ENCODE peak calls at places on chromosomes 5 and 9, in seven cellular contexts. J is colonic mucosa; I is endothelial cell of umbilical vein; A is pancreas; B is CD8-positive, alpha-beta T cell; N is A549; W is HCT116. O is an unnamed sample.

GRCh38 chr5:133977858-133978257 is 9.4 kb upstream of the C5orf15 start:
- DNase-seq in J (no peak), I (no peak), A (no peak), B (no peak), N (no peak), W (no peak), O (no peak)

GRCh38 chr5:96209829-96210228 is 223.2 kb downstream of the PCSK1 start:
- DNase-seq in J (no peak), I (peak; percentile 22), A (no peak), B (no peak), N (peak; percentile 40), W (no peak), O (no peak)

GRCh38 chr5:106873558-106873957 is 797.2 kb downstream of the EFNA5 start:
- DNase-seq in J (peak; percentile 79), I (peak; percentile 29), A (no peak), B (no peak), N (no peak), W (no peak), O (peak; percentile 52)

GRCh38 chr5:87393331-87393730 is 19.4 kb downstream of the CCNH start:
- DNase-seq in J (no peak), I (peak; percentile 79), A (no peak), B (no peak), N (peak; percentile 22), W (no peak), O (no peak)

GRCh38 chr9:37818849-37819248 is 18.3 kb downstream of the DCAF10 start:
- DNase-seq in J (no peak), I (no peak), A (no peak), B (no peak), N (no peak), W (no peak), O (no peak)

GRCh38 chr5:61675015-61675692 is 343.1 kb downstream of the ZSWIM6 start:
- DNase-seq in J (peak; percentile 50), I (no peak), A (no peak), B (no peak), N (peak; percentile 9), W (peak; percentile 12), O (peak; percentile 56)

GRCh38 chr5:118033686-118034338 is 954.5 kb downstream of the DTWD2 start:
- DNase-seq in J (no peak), I (no peak), A (peak; percentile 20), B (no peak), N (no peak), W (no peak), O (peak; percentile 25)

GRCh38 chr5:139670369-139671095 is 22.4 kb downstream of the CXXC5 start:
- DNase-seq in J (no peak), I (peak; percentile 33), A (peak; percentile 43), B (no peak), N (no peak), W (no peak), O (peak; percentile 80)

GRCh38 chr5:83270311-83270710 is 193.0 kb downstream of the XRCC4 start:
- DNase-seq in J (no peak), I (no peak), A (no peak), B (no peak), N (no peak), W (no peak), O (no peak)

GRCh38 chr9:88303785-88304495 is 84.3 kb upstream of the SPIN1 start:
- DNase-seq in J (no peak), I (no peak), A (no peak), B (no peak), N (no peak), W (no peak), O (no peak)

GRCh38 chr9:35771079-35771441 is 17.0 kb upstream of the MSMP start:
- DNase-seq in J (peak; percentile 52), I (peak; percentile 38), A (no peak), B (no peak), N (no peak), W (no peak), O (no peak)

GRCh38 chr9:137217276-137218211 is 4.5 kb downstream of the RNF208 start:
- DNase-seq in J (peak; percentile 94), I (no peak), A (peak; percentile 92), B (no peak), N (no peak), W (peak; percentile 53), O (peak; percentile 92)

GRCh38 chr5:170154744-170155143 is 49.0 kb downstream of the FOXI1 start:
- DNase-seq in J (no peak), I (no peak), A (no peak), B (no peak), N (no peak), W (no peak), O (no peak)

GRCh38 chr5:126676195-126676624 is 75.5 kb downstream of the PHAX start:
- DNase-seq in J (peak; percentile 80), I (peak; percentile 56), A (peak; percentile 23), B (peak; percentile 64), N (peak; percentile 62), W (peak; percentile 60), O (no peak)

GRCh38 chr5:124789104-124789605 is 42.7 kb upstream of the ZNF608 start:
- DNase-seq in J (no peak), I (no peak), A (no peak), B (no peak), N (peak; percentile 49), W (no peak), O (no peak)

GRCh38 chr9:76177924-76178323 is 216.3 kb downstream of the RFK start:
- DNase-seq in J (no peak), I (no peak), A (no peak), B (no peak), N (no peak), W (no peak), O (no peak)

GRCh38 chr5:41770799-41771198 is 99.4 kb downstream of the OXCT1 start:
- DNase-seq in J (no peak), I (no peak), A (no peak), B (no peak), N (no peak), W (no peak), O (no peak)

GRCh38 chr5:4387295-4387694 is 752.8 kb upstream of the ADAMTS16 start:
- DNase-seq in J (no peak), I (no peak), A (no peak), B (no peak), N (no peak), W (no peak), O (no peak)

GRCh38 chr9:109467936-109468335 is 30.2 kb downstream of the PTPN3 start:
- DNase-seq in J (no peak), I (peak; percentile 65), A (no peak), B (no peak), N (no peak), W (no peak), O (no peak)

GRCh38 chr5:36656556-36656955 is 50.1 kb downstream of the SLC1A3 start:
- DNase-seq in J (no peak), I (no peak), A (no peak), B (no peak), N (no peak), W (no peak), O (no peak)

GRCh38 chr5:76383126-76383825 is 19.8 kb upstream of the IQGAP2 start:
- DNase-seq in J (no peak), I (no peak), A (no peak), B (no peak), N (no peak), W (no peak), O (no peak)

DNA sequence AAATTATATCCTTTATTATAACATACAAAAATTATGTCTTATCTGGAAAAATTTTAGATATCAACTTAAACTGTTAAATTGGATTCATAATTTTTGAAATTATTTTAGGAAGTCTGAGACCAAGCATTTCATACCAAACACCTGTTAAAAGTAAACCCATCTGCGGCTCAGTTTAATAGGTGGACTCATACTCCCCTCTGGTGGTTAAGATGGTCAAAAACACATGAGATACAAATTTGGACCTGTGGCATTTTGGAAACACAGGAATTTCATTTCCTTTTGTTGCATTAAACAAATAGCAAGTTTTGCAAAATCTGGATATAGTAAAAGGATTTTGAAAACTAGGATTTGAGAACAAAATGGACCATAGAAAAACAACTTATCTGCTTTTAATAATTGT is 53.7 kb downstream of the RGMB start:
- DNase-seq in J (no peak), I (peak; percentile 49), A (no peak), B (no peak), N (peak; percentile 43), W (peak; percentile 45), O (peak; percentile 42)
- TF ChIP-seq CTCF in J (peak; percentile 38), I (peak; percentile 31), A (no peak), B (peak; percentile 41), N (peak; percentile 69), W (peak; percentile 58), O (no peak)

DNA sequence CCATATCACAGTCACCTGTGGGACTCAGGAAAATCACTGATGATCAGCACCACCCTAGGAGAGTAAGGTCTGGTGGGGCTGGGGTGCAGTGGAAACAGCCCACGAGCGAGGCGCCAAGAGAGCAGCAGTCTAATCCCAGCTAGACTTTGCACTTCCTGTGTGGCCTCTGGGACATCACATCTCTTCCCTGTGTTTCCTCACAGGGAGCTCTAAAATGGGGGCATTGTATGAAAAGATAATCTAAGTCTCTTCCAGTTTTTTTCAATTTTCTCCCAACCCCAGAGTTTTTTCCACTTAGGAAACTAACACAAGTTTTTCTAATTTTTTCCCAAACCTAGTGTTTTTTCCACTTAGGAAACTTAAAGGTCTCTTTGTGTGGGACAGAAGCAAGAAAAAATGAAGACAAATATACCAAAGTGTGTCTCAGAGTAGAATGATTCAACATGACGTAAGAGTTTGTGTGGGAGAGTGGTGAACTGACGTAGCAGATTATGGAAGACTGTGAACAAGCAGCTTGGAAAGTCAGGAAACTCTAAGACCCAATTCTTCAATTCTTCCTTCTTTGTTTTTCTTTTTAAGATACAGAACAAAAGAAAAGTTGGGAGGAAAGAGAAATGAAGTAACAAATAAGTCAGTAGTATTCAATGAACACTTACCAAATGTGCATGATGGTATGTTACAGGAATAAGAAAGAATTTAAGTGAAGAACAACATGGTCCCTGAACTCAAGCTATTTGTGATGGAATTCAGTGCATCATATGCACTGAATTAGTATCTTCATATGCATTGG is 51.3 kb downstream of the LHFPL2 start:
- DNase-seq in J (no peak), I (peak; percentile 59), A (no peak), B (no peak), N (peak; percentile 82), W (no peak), O (no peak)
- H3K4me1 ChIP-seq in J (peaks cover 7% of the 10 kb centered on the region), I (peaks cover 70% of the 10 kb centered on the region), A (peaks cover 18% of the 10 kb centered on the region), B (no peaks in the 10 kb centered on the region), N (peaks cover 97% of the 10 kb centered on the region), W (peaks cover 39% of the 10 kb centered on the region), O (peaks cover 25% of the 10 kb centered on the region)

GRCh38 chr9:100443781-100444768 is 17.1 kb downstream of the MSANTD3 start:
- DNase-seq in J (no peak), I (no peak), A (no peak), B (no peak), N (no peak), W (no peak), O (no peak)

GRCh38 chr9:100437860-100438805 is 11.2 kb downstream of the MSANTD3 start:
- DNase-seq in J (peak; percentile 84), I (peak; percentile 83), A (peak; percentile 62), B (peak; percentile 73), N (peak; percentile 81), W (peak; percentile 59), O (peak; percentile 34)

GRCh38 chr9:100445161-100445902 is 18.4 kb downstream of the MSANTD3 start:
- DNase-seq in J (no peak), I (no peak), A (no peak), B (no peak), N (no peak), W (no peak), O (no peak)

GRCh38 chr9:100440071-100440470 is 13.1 kb downstream of the MSANTD3 start:
- DNase-seq in J (no peak), I (no peak), A (no peak), B (no peak), N (peak; percentile 22), W (no peak), O (no peak)

GRCh38 chr9:100442072-100442471 is 15.1 kb downstream of the MSANTD3 start:
- DNase-seq in J (no peak), I (no peak), A (no peak), B (no peak), N (no peak), W (no peak), O (no peak)
- TF ChIP-seq CTCF in J (no peak), I (no peak), A (no peak), B (no peak), N (no peak), W (no peak), O (no peak)

GRCh38 chr9:134243778-134244467 is 79.6 kb upstream of the RNU6ATAC start:
- DNase-seq in J (no peak), I (no peak), A (no peak), B (peak; percentile 20), N (no peak), W (no peak), O (no peak)
- H3K4me1 ChIP-seq in J (no peaks in the 10 kb centered on the region), I (no peaks in the 10 kb centered on the region), A (no peaks in the 10 kb centered on the region), B (no peaks in the 10 kb centered on the region), N (no peaks in the 10 kb centered on the region), W (no peaks in the 10 kb centered on the region), O (no peaks in the 10 kb centered on the region)